ENCODE peak calls at places on chromosomes 13 and 19, in ten cellular contexts. K is HCT116, J is HL-60, E is stomach, L is spleen, T is SK-N-SH, X is transverse colon, B is breast epithelium, F is GM23338, Y is suprapubic skin. G is an unnamed sample.
A peak's percentile ranks its signal among the peaks of the same experiment; 100 is the strongest.

GRCh38 chr13:24187185-24187584 is 26.7 kb downstream of the SPATA13 start:
- DNase-seq in Y (no peak), T (no peak), X (no peak), F (no peak), J (no peak), L (no peak), E (no peak), K (no peak), B (no peak), G (no peak)

GRCh38 chr13:47903836-47904235 is 97.2 kb downstream of the SUCLA2 start:
- DNase-seq in B (no peak), X (no peak), K (no peak), J (no peak), T (no peak), F (no peak), Y (no peak), E (no peak), L (no peak), G (no peak)

GRCh38 chr13:43307921-43308433 is 284.6 kb downstream of the DNAJC15 start:
- DNase-seq in Y (peak; percentile 87), X (peak; percentile 75), K (no peak), J (peak; percentile 35), E (peak; percentile 80), F (no peak), B (peak; percentile 89), L (no peak), T (peak; percentile 71), G (peak; percentile 67)

GRCh38 chr13:46580362-46580839 is 27.4 kb downstream of the LRCH1 start:
- DNase-seq in F (no peak), X (no peak), B (no peak), J (no peak), Y (no peak), E (no peak), L (no peak), K (no peak), T (no peak), G (no peak)

GRCh38 chr19:17450264-17451075 is 2.0 kb upstream of the TMEM221 start:
- DNase-seq in F (no peak), B (no peak), X (no peak), L (no peak), K (peak; percentile 88), T (no peak), E (no peak), J (peak; percentile 42), Y (no peak), G (no peak)

GRCh38 chr19:44236384-44236783 is 23.3 kb upstream of the ZNF233 start:
- DNase-seq in K (no peak), B (no peak), L (no peak), T (no peak), J (no peak), X (no peak), Y (no peak), E (no peak), F (no peak), G (no peak)

GRCh38 chr13:90084684-90085290 is 1262.7 kb upstream of the MIR17HG start:
- DNase-seq in F (no peak), X (no peak), E (no peak), L (no peak), J (no peak), Y (no peak), B (no peak), K (no peak), T (no peak), G (no peak)

GRCh38 chr19:41995959-41996797 is 2.1 kb upstream of the ATP1A3 start:
- DNase-seq in E (no peak), F (peak; percentile 98), J (no peak), X (no peak), B (no peak), T (peak; percentile 90), L (no peak), Y (no peak), K (no peak), G (no peak)

GRCh38 chr19:23415561-23416191 is 20.4 kb upstream of the ZNF91 start:
- DNase-seq in T (peak; percentile 86), J (no peak), K (no peak), X (peak; percentile 86), B (no peak), Y (no peak), E (no peak), L (no peak), F (peak; percentile 97), G (peak; percentile 42)

GRCh38 chr13:113275387-113275786 is 21.7 kb upstream of the LAMP1 start:
- DNase-seq in B (no peak), J (no peak), Y (peak; percentile 46), X (peak; percentile 43), T (peak; percentile 52), E (peak; percentile 50), F (peak; percentile 77), L (no peak), K (peak; percentile 59), G (no peak)

DNA sequence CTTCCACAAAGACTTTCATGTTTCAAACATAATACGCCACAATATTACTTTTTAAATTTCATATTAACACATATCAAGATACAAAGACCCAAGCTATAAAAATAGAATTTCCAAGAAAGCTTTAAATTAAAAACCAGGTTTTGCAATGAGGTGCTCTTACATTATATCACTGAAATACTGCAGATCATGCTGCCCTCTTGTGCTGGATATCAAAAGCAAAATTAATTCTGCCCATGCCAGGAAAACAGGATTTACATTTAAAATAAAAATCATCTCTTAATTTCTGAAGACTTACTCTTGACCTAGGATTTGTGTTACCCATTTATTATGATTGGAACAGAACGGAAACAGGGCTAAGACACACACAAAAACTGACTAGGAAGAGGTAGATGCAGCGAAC is 145.0 kb downstream of the ABCC4 start:
- DNase-seq in X (no peak), K (no peak), L (no peak), Y (no peak), T (peak; percentile 16), J (no peak), E (no peak), B (no peak), F (no peak), G (no peak)
- TF ChIP-seq CTCF in X (no peak), K (no peak), L (no peak), Y (no peak), T (peak; percentile 75), J (no peak), E (peak; percentile 21), B (no peak), F (peak; percentile 51), G (no peak)

DNA sequence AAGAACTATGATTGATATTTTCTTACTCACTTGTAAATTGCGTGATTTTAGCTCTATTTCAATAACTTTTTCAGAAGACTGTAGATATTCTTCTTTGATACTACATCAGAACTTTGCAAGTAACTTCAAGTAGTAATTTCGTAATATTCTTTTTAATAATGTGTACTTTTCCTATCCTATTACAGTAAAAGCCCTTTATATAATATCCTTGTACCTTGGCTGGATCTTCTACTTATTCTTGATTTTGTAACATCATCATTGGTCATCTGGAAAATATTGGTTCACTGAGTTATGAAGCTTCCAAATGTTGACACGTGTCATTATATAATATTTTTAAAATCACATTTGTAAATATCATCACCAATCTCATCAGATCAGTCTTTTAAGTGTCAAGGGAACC is 32.4 kb downstream of the POLR1D start:
- DNase-seq in J (no peak), X (no peak), B (no peak), E (no peak), F (no peak), Y (no peak), L (no peak), K (no peak), T (no peak), G (no peak)
- TF ChIP-seq POLR2AphosphoS5 in J (no peak), X (no peak), B (no peak), E (no peak), F (no peak), Y (no peak), L (no peak), K (no peak), T (no peak), G (no peak)

DNA sequence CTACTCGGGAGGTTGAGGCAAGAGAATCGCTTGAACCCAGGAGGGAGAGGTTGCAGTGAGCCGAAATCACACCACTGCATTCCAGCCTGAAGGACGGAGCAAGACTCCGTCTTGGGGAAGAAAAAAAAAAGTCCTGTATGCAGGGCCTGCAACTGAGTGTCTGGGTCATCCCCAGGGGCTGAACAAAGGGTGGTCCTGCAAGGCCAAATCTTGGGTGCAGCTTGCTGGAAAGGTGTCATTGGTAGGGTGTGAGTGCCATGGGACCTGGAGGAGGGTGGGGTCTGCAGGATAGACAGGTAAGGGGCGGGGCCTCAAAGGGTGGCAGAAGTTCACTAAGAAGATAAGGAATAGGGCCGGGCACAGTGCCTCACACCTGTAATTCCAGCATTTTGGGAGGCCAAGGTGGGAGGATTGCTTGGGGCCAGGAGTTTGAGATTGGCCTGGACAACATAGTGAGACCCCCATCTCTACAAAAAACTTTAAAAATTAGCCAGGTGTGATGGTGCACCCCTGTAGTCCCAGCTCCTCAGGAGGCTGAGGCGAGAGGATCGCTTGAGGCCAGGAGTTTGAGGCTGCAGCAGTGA is 31.5 kb downstream of the ZSWIM4 start:
- DNase-seq in B (no peak), Y (no peak), J (no peak), E (no peak), T (no peak), K (no peak), F (no peak), L (no peak), X (no peak), G (no peak)
- TF ChIP-seq CTCF in B (no peak), Y (no peak), J (no peak), E (no peak), T (no peak), K (no peak), F (no peak), L (no peak), X (no peak), G (no peak)

DNA sequence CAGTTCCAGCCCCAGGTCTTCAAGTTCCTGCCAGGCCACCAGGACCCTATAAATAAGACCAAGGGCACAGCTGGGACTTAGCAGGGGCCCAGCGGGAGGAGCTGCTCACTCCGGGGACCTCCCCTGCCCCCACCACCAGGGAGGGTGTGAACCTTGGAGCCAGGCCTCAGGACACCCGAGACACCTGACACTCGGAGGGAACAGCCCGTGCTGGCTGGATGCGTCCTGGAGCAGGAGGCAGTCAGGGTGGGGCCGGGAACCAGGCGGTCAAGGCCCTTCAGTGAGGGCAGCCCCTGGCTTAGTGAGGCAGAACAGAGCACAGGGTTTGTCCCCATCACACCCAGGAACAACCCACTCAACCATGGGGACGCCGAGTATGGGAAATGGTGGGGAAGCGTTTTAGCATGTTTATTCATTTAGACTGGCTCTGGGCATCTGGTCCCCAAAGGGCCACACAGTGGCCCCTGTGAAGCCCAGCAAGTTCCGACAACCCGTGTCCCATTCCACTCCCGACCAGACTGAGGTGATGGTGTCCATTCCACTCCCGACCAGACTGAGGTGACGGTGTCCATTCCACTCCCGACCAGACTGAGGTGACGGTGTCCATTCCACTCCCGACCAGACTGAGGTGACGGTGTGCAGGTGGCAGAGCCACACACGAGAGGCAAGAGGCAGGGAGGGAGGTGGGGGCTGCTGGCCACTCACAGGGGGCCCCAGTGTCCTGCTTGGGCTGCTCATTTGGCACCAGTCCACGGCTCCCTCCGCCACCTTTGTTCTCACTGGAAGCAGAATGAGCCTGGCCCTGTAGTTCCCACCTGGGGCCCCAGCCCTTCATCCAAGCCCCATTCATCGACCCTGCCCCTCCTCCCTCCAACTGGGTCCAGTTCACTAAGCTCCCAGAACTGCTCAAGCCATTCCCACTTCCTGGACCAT is 2.2 kb upstream of the MIDN start:
- DNase-seq in T (no peak), F (no peak), E (peak; percentile 69), J (no peak), K (no peak), Y (peak; percentile 86), L (peak; percentile 88), X (peak; percentile 88), B (no peak), G (peak; percentile 65)
- TF ChIP-seq POLR2AphosphoS5 in T (no peak), F (no peak), E (peak; percentile 50), J (peak; percentile 45), K (peak; percentile 44), Y (no peak), L (peak; percentile 75), X (peak; percentile 58), B (no peak), G (peak; percentile 81)